ENCODE peak calls at places on chromosomes 6 and 20, in eight cellular contexts. D is NCI-H1436, I is fibroblast of the aortic adventitia, Q is T1000, J is T-helper 1 cell, L is nucleus accumbens, C is germinal center, R is kidney tubule cell. V is an unnamed sample.
A peak's percentile ranks its signal among the peaks of the same experiment; 100 is the strongest.

GRCh38 chr20:9054176-9054575 is 14.7 kb upstream of the PLCB4 start:
- DNase-seq in D (no peak), I (peak; percentile 43), Q (no peak), J (no peak), L (no peak), C (no peak), R (no peak), V (no peak)

GRCh38 chr6:2061880-2062279 is 183.5 kb downstream of the GMDS start:
- DNase-seq in D (no peak), I (peak; percentile 12), Q (no peak), J (no peak), L (no peak), C (no peak), R (peak; percentile 64), V (no peak)

GRCh38 chr6:149965191-149966020 is 1.7 kb downstream of the ULBP1 start:
- DNase-seq in D (no peak), I (no peak), Q (no peak), J (no peak), L (no peak), C (peak; percentile 56), R (no peak), V (no peak)

GRCh38 chr20:36400901-36401300 is 94.8 kb downstream of the DLGAP4 start:
- DNase-seq in D (no peak), I (no peak), Q (no peak), J (no peak), L (no peak), C (no peak), R (no peak), V (no peak)

GRCh38 chr6:47111685-47112084 is 69.6 kb upstream of the ADGRF1 start:
- DNase-seq in D (no peak), I (no peak), Q (no peak), J (no peak), L (no peak), C (no peak), R (peak; percentile 93), V (no peak)

GRCh38 chr6:46246081-46246480 is 75.3 kb upstream of the ENPP5 start:
- DNase-seq in D (no peak), I (peak; percentile 21), Q (no peak), J (no peak), L (no peak), C (no peak), R (no peak), V (no peak)

GRCh38 chr6:42383421-42384208 is 68.1 kb downstream of the TRERF1 start:
- DNase-seq in D (no peak), I (no peak), Q (no peak), J (no peak), L (no peak), C (no peak), R (no peak), V (no peak)

GRCh38 chr6:158638393-158638792 is 6.2 kb downstream of the DYNLT1 start:
- DNase-seq in D (no peak), I (no peak), Q (no peak), J (no peak), L (no peak), C (no peak), R (no peak), V (no peak)

GRCh38 chr6:129890701-129891100 is 29.6 kb upstream of the TMEM244 start:
- DNase-seq in D (no peak), I (peak; percentile 9), Q (no peak), J (no peak), L (no peak), C (no peak), R (peak; percentile 85), V (no peak)

GRCh38 chr20:7924692-7925091 is 15.6 kb downstream of the HAO1 start:
- DNase-seq in D (no peak), I (peak; percentile 85), Q (no peak), J (no peak), L (no peak), C (no peak), R (peak; percentile 87), V (no peak)

V was measured in T-helper 17 cell.